ENCODE peak calls at places on chromosomes 1 and 21, in four cellular contexts. O, T, X and I are unnamed samples. For H3K4me1, the result is how much of the 10 kb centered on the place peaks cover.

GRCh38 chr1:14724697-14725096 is 126.2 kb downstream of the KAZN start:
- DNase-seq in O (no peak), T (peak), X (no peak), I (no peak)

GRCh38 chr1:6208723-6209660 is 3.1 kb downstream of the RNF207 start:
- DNase-seq in O (peak), T (no peak), X (peak), I (no peak)

GRCh38 chr1:232950919-232951579 is 638 bp downstream of the NTPCR start:
- DNase-seq in O (no peak), T (peak), X (peak), I (peak)

GRCh38 chr1:242523968-242524570 is 428 bp downstream of the PLD5 start:
- DNase-seq in O (peak), T (peak), X (peak), I (no peak)

GRCh38 chr1:171137580-171137979 is 46.9 kb downstream of the FMO3 start:
- DNase-seq in O (no peak), T (no peak), X (no peak), I (no peak)

GRCh38 chr1:40956397-40956796 is 23.1 kb upstream of the CTPS1 start:
- DNase-seq in O (no peak), T (peak), X (no peak), I (no peak)

GRCh38 chr1:47991187-47991586 is 6.0 kb downstream of the TRABD2B start:
- DNase-seq in O (no peak), T (peak), X (peak), I (no peak)

GRCh38 chr1:157968503-157968902 is 24.9 kb upstream of the KIRREL1 start:
- DNase-seq in O (no peak), T (peak), X (peak), I (no peak)

GRCh38 chr1:104648269-104648691 is 898.6 kb downstream of the AMY1C start:
- DNase-seq in O (peak), T (peak), X (peak), I (no peak)

GRCh38 chr1:161702250-161702649 is 4.8 kb upstream of the FCRLA start:
- DNase-seq in O (no peak), T (peak), X (no peak), I (no peak)

GRCh38 chr1:59506952-59507351 is 210.1 kb downstream of the FGGY start:
- DNase-seq in O (no peak), T (peak), X (no peak), I (no peak)

GRCh38 chr21:18614327-18614726 is 210.7 kb upstream of the TMPRSS15 start:
- DNase-seq in O (no peak), T (no peak), X (no peak), I (no peak)

GRCh38 chr1:22880174-22880601 is 92.5 kb downstream of the LACTBL1 start:
- DNase-seq in O (no peak), T (peak), X (peak), I (no peak)

GRCh38 chr1:205610036-205610435 is 21.8 kb downstream of the ELK4 start:
- DNase-seq in O (no peak), T (peak), X (no peak), I (no peak)

GRCh38 chr1:43835141-43836021 is 98.2 kb upstream of the ARTN start:
- DNase-seq in O (no peak), T (peak), X (peak), I (no peak)

GRCh38 chr1:17594026-17594425 is 54.5 kb downstream of the ARHGEF10L start:
- DNase-seq in O (no peak), T (no peak), X (peak), I (no peak)

DNA sequence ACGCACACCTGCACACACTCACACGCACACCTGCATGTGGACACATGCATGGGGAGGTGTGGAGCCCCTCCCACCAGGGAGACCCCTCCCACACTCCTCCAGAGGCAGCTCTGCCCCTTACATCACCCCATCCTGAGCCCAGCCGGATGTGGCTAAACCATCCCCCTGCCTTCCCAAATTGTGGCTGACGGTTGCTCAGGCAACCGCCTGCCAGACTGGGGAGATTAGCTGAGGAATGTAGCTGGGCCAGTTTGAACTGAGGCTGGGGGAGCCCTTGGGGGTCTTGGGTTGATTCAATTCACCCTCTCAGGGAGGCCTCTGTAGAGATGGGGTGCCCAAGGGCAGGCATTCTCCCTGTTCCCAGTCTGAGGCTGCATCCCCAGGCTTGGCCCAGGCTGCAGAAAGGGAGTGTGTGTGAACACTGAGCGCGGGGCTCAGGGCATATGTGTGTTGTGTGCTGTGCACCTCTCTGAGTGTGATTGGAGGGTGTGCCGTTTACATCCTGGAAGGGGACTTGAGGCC is 12.9 kb downstream of the PTPRU start:
- DNase-seq in O (no peak), T (no peak), X (no peak), I (peak)
- H3K9ac ChIP-seq in O (peak), T (no peak), X (no peak), I (peak)

GRCh38 chr1:244654284-244655038 is 1.5 kb downstream of the DESI2 start:
- DNase-seq in O (no peak), T (peak), X (peak), I (no peak)
- H3K4me1 ChIP-seq in O (under half), T (under half), X (under half), I (under half)

GRCh38 chr1:115240321-115240720 is 97.7 kb downstream of the NGF start:
- DNase-seq in O (no peak), T (peak), X (no peak), I (no peak)

GRCh38 chr1:115237023-115237422 is 101.0 kb downstream of the NGF start:
- DNase-seq in O (no peak), T (no peak), X (no peak), I (no peak)

GRCh38 chr1:115238336-115239147 is 99.5 kb downstream of the NGF start:
- DNase-seq in O (no peak), T (no peak), X (no peak), I (no peak)

GRCh38 chr1:115237507-115237906 is 100.5 kb downstream of the NGF start:
- DNase-seq in O (no peak), T (peak), X (no peak), I (no peak)

GRCh38 chr1:115239148-115239820 is 98.8 kb downstream of the NGF start:
- DNase-seq in O (no peak), T (no peak), X (peak), I (no peak)
- H3K9ac ChIP-seq in O (no peak), T (no peak), X (peak), I (no peak)

DNA sequence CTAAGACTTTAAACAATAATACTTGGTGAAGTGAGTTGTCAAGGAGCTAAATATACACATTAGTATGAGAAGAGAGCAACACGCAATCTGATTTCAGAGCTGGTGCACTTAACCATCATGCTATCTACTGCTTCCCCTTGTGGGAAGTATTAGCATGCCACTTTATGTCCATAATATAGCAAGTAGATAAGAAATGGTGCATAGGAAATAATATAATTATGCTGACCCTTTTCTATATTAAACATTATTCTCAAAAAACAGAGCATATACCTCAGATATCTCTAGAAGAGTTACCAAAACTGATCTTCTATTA is 63.4 kb downstream of the MAGI3 start:
- DNase-seq in O (no peak), T (peak), X (no peak), I (no peak)
- H3K4me1 ChIP-seq in O (under half), T (under half), X (half or more), I (under half)

GRCh38 chr1:109091196-109092193 is 931 bp downstream of the TMEM167B start:
- DNase-seq in O (no peak), T (no peak), X (peak), I (no peak)
- H3K9ac ChIP-seq in O (no peak), T (peak), X (peak), I (peak)

DNA sequence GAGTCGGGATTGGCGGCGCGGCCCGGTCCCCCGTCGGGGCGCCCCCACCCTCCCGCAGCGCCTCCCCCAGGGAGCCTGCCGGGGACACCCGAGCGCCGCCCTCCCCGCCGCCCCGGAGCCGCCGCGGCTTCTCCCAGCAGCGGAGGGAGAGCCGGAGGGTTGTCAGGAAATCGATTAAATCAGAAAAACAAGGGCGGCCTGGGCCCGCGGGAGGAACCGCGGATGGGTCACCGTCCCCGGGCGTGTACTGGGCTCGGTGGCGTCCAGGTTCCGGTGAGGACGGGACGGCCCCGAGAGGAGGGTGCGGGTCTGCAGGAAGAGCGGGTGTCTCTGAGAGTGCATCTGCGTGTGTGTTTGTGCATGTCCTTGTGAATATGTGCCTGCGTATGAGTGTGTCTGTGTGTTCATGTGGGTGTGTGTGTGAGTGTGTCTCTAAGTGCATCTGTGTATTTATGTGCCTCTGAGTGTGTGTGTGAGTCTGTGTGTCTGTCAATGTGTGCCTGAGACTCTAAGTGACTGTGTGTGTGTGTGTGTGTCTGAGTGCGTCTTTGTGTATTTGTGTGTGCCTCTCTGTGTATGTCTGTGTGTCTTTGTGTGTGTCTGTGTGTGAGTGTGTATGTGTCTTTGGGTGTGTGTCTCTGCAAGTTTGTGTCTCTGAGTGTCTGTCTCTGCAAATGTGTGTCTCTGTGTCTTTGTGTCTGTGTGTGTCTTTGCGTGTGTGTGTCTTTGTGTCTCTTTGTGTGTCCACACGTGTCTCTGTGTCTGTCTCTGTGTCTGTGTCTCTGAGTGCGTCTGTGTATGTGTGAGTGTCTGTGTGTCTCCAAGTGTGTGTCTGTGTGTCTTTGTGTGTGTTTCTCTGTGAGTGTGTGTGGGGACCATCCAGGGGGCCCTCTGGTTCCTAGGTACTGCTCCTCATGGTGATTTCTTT is 1.1 kb downstream of the SPSB1 start:
- DNase-seq in O (no peak), T (peak), X (peak), I (peak)
- H3K4me1 ChIP-seq in O (under half), T (under half), X (half or more), I (half or more)

GRCh38 chr1:156741613-156741983 is 710 bp upstream of the MRPL24 start:
- DNase-seq in O (no peak), T (no peak), X (no peak), I (no peak)
- H3K9ac ChIP-seq in O (no peak), T (peak), X (peak), I (peak)

DNA sequence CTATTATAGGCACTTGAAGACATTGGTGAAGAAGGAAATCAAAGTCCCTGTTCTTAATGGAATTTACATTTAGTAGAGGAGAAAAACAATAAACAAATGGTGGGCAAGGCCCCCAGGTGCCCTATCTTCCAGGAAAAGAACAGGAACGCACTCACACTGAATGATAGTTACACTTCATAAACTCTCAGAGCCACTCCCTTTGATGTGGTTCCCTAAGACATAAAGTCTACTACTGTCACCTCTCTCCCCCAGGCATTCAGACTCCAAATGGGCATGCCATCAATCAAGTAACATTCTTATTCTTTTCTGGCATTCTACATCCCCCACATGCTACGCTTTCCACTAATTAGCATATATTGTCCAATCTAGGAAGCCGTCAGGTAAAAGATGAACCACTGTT is 36.6 kb upstream of the PIGC start:
- DNase-seq in O (no peak), T (no peak), X (no peak), I (peak)
- H3K4me1 ChIP-seq in O (under half), T (half or more), X (under half), I (under half)